ENCODE peak calls at places on chromosomes 7 and 10, in seven cellular contexts. E is colonic mucosa, A is brain microvascular endothelial cell, F is OCI-LY7, B is sigmoid colon, X is transverse colon, K is left ventricle myocardium inferior. S is an unnamed sample. For H3K36me3, the result is how much of the 10 kb centered on the place peaks cover.

GRCh38 chr10:34194259-34194658 is 620.8 kb downstream of the PARD3 start:
- DNase-seq in E (no peak), A (peak), F (no peak), B (no peak), X (no peak), K (no peak), S (no peak)

GRCh38 chr7:43303740-43304241 is 191.3 kb downstream of the HECW1 start:
- DNase-seq in E (no peak), A (peak), F (no peak), B (no peak), X (no peak), K (no peak), S (no peak)

GRCh38 chr10:29470355-29470705 is 164.4 kb downstream of the SVIL start:
- DNase-seq in E (no peak), A (no peak), F (peak), B (no peak), X (no peak), K (peak), S (no peak)

GRCh38 chr7:1758859-1759521 is 88.9 kb downstream of the ELFN1 start:
- DNase-seq in E (no peak), A (no peak), F (no peak), B (no peak), X (no peak), K (peak), S (peak)

GRCh38 chr7:16433568-16434122 is 12.3 kb upstream of the CRPPA start:
- DNase-seq in E (no peak), A (no peak), F (no peak), B (no peak), X (no peak), K (no peak), S (no peak)

GRCh38 chr10:91349381-91349780 is 60.8 kb upstream of the HECTD2 start:
- DNase-seq in E (no peak), A (peak), F (no peak), B (no peak), X (no peak), K (no peak), S (no peak)

GRCh38 chr7:117871778-117872538 is 1.3 kb downstream of the CTTNBP2 start:
- DNase-seq in E (peak), A (peak), F (no peak), B (peak), X (no peak), K (peak), S (no peak)

GRCh38 chr7:20331231-20331880 is 656 bp downstream of the ITGB8 start:
- DNase-seq in E (peak), A (peak), F (peak), B (peak), X (peak), K (peak), S (peak)

GRCh38 chr10:120507175-120507574 is 50.1 kb downstream of the PLPP4 start:
- DNase-seq in E (no peak), A (no peak), F (no peak), B (no peak), X (no peak), K (no peak), S (no peak)

GRCh38 chr10:124701881-124702656 is 42.1 kb downstream of the FAM53B start:
- DNase-seq in E (no peak), A (peak), F (no peak), B (no peak), X (peak), K (peak), S (no peak)

DNA sequence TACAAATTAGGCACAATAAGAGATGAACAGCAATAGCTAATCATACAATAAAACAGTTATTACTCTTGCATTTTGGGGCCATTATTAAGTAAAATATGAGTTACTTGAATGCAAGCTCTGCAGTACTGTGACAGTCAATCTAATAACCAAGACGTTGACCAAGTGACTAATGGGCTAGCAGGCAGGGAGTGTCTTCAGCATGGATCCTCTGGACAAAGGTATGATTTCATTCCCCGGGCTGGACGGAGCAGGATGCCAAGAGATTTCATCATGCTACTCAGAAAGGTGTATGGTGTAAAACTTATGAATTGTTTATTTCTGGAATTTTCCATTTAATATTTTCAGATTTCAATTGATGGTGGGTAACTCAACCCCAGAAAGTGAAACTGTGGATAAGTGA is 80.9 kb downstream of the SHH start:
- DNase-seq in E (no peak), A (no peak), F (no peak), B (no peak), X (no peak), K (no peak), S (no peak)
- H3K36me3 ChIP-seq in E (under half), A (under half), F (half or more), B (under half), X (under half), K (under half), S (under half)

GRCh38 chr10:118973744-118974143 is 55.8 kb upstream of the NANOS1 start:
- DNase-seq in E (no peak), A (no peak), F (no peak), B (no peak), X (no peak), K (no peak), S (no peak)

GRCh38 chr10:118970770-118971169 is 58.7 kb upstream of the NANOS1 start:
- DNase-seq in E (no peak), A (no peak), F (no peak), B (no peak), X (no peak), K (no peak), S (no peak)

GRCh38 chr10:118969014-118969413 is 60.5 kb upstream of the NANOS1 start:
- DNase-seq in E (no peak), A (no peak), F (no peak), B (no peak), X (no peak), K (no peak), S (no peak)

GRCh38 chr10:118971876-118972275 is 57.6 kb upstream of the NANOS1 start:
- DNase-seq in E (no peak), A (no peak), F (no peak), B (no peak), X (no peak), K (no peak), S (no peak)

DNA sequence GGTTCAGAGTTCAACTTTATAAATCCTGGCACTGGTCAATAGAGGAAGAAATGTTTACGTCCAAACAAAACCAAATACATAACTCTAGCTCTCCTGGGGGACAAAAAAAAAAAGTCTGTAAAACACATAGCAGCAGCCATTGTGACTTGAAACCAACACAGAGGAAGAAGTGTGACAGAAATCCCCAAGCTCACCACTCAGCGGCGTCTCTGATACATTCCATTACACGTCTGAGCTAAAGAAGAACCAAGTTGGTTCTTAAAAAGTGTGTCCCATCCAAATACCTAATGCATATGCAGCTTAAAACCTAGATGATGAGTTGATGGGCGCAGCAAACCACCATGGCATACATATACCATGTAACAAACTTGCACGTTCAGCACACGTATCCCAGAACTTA is 58.3 kb upstream of the NANOS1 start:
- DNase-seq in E (no peak), A (no peak), F (no peak), B (no peak), X (no peak), K (no peak), S (no peak)
- TF ChIP-seq CTCF in E (no peak), A (peak), F (no peak), B (no peak), X (no peak), K (peak), S (no peak)

GRCh38 chr7:140049339-140050024 is 13.3 kb downstream of the PARP12 start:
- DNase-seq in E (peak), A (no peak), F (no peak), B (no peak), X (peak), K (no peak), S (no peak)
- H3K27ac ChIP-seq in E (peak), A (no peak), F (no peak), B (no peak), X (peak), K (peak), S (peak)

GRCh38 chr10:101803511-101803910 is 14.7 kb downstream of the OGA start:
- DNase-seq in E (no peak), A (no peak), F (no peak), B (no peak), X (no peak), K (no peak), S (no peak)
- H3K36me3 ChIP-seq in E (under half), A (half or more), F (half or more), B (under half), X (half or more), K (half or more), S (half or more)

GRCh38 chr7:51022821-51023220 is 240.1 kb upstream of the GRB10 start:
- DNase-seq in E (no peak), A (no peak), F (no peak), B (no peak), X (no peak), K (no peak), S (no peak)

GRCh38 chr7:51021906-51022570 is 239.3 kb upstream of the GRB10 start:
- DNase-seq in E (peak), A (peak), F (no peak), B (no peak), X (no peak), K (no peak), S (no peak)

GRCh38 chr7:51025668-51026067 is 243.0 kb upstream of the GRB10 start:
- DNase-seq in E (no peak), A (no peak), F (no peak), B (no peak), X (no peak), K (no peak), S (no peak)

GRCh38 chr7:51024867-51025266 is 242.2 kb upstream of the GRB10 start:
- DNase-seq in E (peak), A (no peak), F (no peak), B (no peak), X (no peak), K (no peak), S (no peak)

GRCh38 chr7:51023547-51023946 is 240.9 kb upstream of the GRB10 start:
- DNase-seq in E (peak), A (no peak), F (no peak), B (no peak), X (no peak), K (no peak), S (no peak)
- TF ChIP-seq CTCF in E (no peak), A (no peak), F (no peak), B (no peak), X (no peak), K (no peak), S (no peak)

DNA sequence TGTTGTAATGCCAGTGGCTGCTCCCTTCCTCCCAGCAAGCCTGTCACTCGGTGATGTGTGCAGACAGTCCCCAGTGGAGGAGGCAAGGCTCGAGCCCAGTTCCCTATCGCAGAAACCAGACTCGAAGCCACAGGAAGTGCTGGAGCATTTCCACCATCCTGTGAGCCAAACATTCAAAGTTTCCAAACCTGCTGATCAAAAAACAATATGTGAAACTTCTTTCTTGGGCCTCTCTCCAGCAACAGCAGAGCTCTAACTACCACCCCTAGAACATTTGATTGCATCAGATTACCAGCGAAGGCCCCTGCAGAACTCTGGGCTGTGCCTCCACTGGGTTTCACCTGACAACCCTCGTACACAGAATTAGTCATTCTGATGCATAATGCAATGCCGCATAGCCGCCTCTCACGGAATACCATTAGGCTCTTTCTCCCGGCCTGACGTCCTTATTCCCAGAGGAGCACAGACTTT is 94.0 kb downstream of the ELMO1 start:
- DNase-seq in E (peak), A (peak), F (no peak), B (peak), X (peak), K (peak), S (peak)
- H3K27ac ChIP-seq in E (peak), A (no peak), F (no peak), B (peak), X (peak), K (peak), S (peak)

DNA sequence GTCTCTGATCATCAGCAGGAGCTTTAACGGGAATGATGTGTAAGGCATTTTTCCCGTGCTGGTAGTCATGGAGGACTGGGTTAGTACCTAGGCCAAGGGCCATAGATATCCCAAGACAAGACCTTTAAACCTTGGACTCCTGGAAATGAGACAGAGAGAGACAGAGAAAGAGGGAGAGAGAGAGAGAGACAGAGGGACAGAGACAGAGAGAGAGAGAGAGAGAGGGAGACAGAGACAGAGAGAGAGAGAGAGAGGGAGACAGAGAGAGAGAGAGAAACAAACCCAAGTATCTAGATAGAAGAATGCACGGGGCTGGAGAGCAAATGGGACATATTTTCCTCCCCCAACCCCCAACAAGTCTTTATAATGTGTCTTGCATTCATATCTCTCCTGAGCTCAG is 22.3 kb downstream of the ZC3HAV1 start:
- DNase-seq in E (no peak), A (no peak), F (no peak), B (no peak), X (no peak), K (no peak), S (no peak)
- H3K36me3 ChIP-seq in E (under half), A (under half), F (half or more), B (under half), X (under half), K (half or more), S (half or more)

GRCh38 chr10:118045842-118046490 is 775 bp downstream of the RAB11FIP2 start:
- DNase-seq in E (peak), A (peak), F (peak), B (peak), X (peak), K (no peak), S (peak)

GRCh38 chr10:118047363-118047719 is 600 bp upstream of the RAB11FIP2 start:
- DNase-seq in E (peak), A (no peak), F (no peak), B (no peak), X (no peak), K (peak), S (no peak)

GRCh38 chr10:118045154-118045841 is 1.4 kb downstream of the RAB11FIP2 start:
- DNase-seq in E (no peak), A (no peak), F (no peak), B (no peak), X (no peak), K (no peak), S (no peak)

GRCh38 chr10:118042827-118043242 is 3.9 kb downstream of the RAB11FIP2 start:
- DNase-seq in E (no peak), A (no peak), F (no peak), B (no peak), X (no peak), K (no peak), S (no peak)

DNA sequence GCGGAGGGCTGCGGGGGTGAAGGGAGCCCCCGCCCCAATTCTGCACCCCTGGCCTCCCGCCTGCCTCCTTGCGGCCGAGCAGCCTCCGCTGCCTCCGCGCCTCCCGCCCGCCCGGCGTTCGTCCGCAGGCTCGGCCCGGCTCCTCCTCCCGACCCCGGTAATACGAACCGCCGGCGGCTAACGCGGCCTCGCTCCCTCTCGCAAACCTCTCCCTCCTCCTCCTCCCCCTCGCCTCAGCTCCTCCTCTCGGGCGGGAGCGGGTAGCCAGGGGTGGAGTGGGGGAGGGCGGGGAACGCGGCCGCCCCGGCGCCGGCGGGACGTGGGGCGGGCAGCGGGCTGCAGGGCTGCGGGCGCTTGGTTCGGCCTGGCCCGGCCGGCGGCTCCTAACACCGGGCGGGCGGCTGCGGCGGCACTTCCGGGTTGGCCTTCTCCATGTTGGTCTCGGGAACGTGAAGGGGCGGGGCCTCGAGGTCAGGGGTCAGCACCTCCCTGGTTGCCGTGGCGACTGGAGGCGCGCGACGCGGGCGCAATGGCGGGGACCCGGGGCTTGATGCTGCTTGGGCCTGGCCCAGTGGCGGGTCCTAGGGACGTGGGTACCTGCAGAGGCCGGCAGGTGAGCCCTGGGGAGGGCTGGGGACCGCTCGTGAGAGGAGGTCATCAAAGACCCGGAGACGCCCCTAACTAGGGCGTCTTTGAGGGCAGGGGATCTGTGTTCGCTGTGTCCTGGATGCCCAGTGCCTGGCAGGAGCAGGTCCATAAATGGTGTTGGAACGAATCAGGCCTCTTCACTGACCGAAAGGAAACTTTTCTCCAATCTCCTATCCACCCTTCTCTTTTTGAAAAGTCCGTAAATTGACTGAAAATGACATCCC is at the start of gene RAB11FIP2:
- DNase-seq in E (peak), A (peak), F (peak), B (peak), X (peak), K (peak), S (peak)
- TF ChIP-seq CTCF in E (no peak), A (no peak), F (peak), B (no peak), X (no peak), K (peak), S (peak)

S was measured in lower lobe of right lung.